ENCODE peak calls at places on chromosome 13, in five cellular contexts. One of them, this sample, is unnamed.

GRCh38 chr13:43908156-43909126 is 28.7 kb downstream of the LACC1 start:
- DNase-seq in mammary epithelial cell: peak
- DNase-seq in body of pancreas: no peak
- DNase-seq in breast epithelium: no peak
- DNase-seq in fibroblast of pulmonary artery: peak
- DNase-seq in this sample: peak

GRCh38 chr13:75153386-75153785 is 328.6 kb downstream of the TBC1D4 start:
- DNase-seq in fibroblast of pulmonary artery: no peak
- DNase-seq in body of pancreas: no peak
- DNase-seq in breast epithelium: no peak
- DNase-seq in mammary epithelial cell: no peak
- DNase-seq in this sample: no peak

GRCh38 chr13:110559429-110559943 is 2.0 kb downstream of the RAB20 start:
- DNase-seq in body of pancreas: peak
- DNase-seq in breast epithelium: peak
- DNase-seq in fibroblast of pulmonary artery: peak
- DNase-seq in mammary epithelial cell: peak
- DNase-seq in this sample: peak

GRCh38 chr13:27043013-27043412 is 128.6 kb downstream of the USP12 start:
- DNase-seq in breast epithelium: peak
- DNase-seq in body of pancreas: no peak
- DNase-seq in mammary epithelial cell: peak
- DNase-seq in fibroblast of pulmonary artery: peak
- DNase-seq in this sample: peak

GRCh38 chr13:110340812-110341444 is 33.8 kb downstream of the COL4A2 start:
- DNase-seq in mammary epithelial cell: peak
- DNase-seq in fibroblast of pulmonary artery: peak
- DNase-seq in breast epithelium: no peak
- DNase-seq in body of pancreas: peak
- DNase-seq in this sample: peak

GRCh38 chr13:42814868-42815267 is 33.5 kb downstream of the FAM216B start:
- DNase-seq in fibroblast of pulmonary artery: peak
- DNase-seq in mammary epithelial cell: peak
- DNase-seq in breast epithelium: no peak
- DNase-seq in body of pancreas: no peak
- DNase-seq in this sample: peak

GRCh38 chr13:113176292-113176691 is 17.8 kb downstream of the PROZ start:
- DNase-seq in breast epithelium: no peak
- DNase-seq in body of pancreas: no peak
- DNase-seq in mammary epithelial cell: no peak
- DNase-seq in fibroblast of pulmonary artery: no peak
- DNase-seq in this sample: no peak

GRCh38 chr13:110361365-110361911 is 54.4 kb downstream of the COL4A2 start:
- DNase-seq in body of pancreas: no peak
- DNase-seq in mammary epithelial cell: no peak
- DNase-seq in fibroblast of pulmonary artery: peak
- DNase-seq in breast epithelium: no peak
- DNase-seq in this sample: peak

GRCh38 chr13:55359067-55359466 is 1781.7 kb upstream of the PRR20A start:
- DNase-seq in mammary epithelial cell: no peak
- DNase-seq in body of pancreas: no peak
- DNase-seq in fibroblast of pulmonary artery: no peak
- DNase-seq in breast epithelium: no peak
- DNase-seq in this sample: no peak

GRCh38 chr13:109383683-109384082 is 402.7 kb downstream of the IRS2 start:
- DNase-seq in mammary epithelial cell: peak
- DNase-seq in body of pancreas: no peak
- DNase-seq in breast epithelium: no peak
- DNase-seq in fibroblast of pulmonary artery: peak
- DNase-seq in this sample: peak

GRCh38 chr13:51584731-51585191 is 499 bp downstream of the WDFY2 start:
- DNase-seq in fibroblast of pulmonary artery: peak
- DNase-seq in body of pancreas: no peak
- DNase-seq in breast epithelium: peak
- DNase-seq in mammary epithelial cell: peak
- DNase-seq in this sample: peak

GRCh38 chr13:102900193-102900608 is 54.4 kb downstream of the ERCC5 start:
- DNase-seq in mammary epithelial cell: no peak
- DNase-seq in fibroblast of pulmonary artery: no peak
- DNase-seq in body of pancreas: no peak
- DNase-seq in breast epithelium: no peak
- DNase-seq in this sample: no peak

GRCh38 chr13:108037348-108037747 is 178.0 kb downstream of the LIG4 start:
- DNase-seq in body of pancreas: no peak
- DNase-seq in mammary epithelial cell: no peak
- DNase-seq in fibroblast of pulmonary artery: peak
- DNase-seq in breast epithelium: no peak
- DNase-seq in this sample: peak

GRCh38 chr13:65032825-65033224 is 2197.3 kb downstream of the PCDH9 start:
- DNase-seq in fibroblast of pulmonary artery: no peak
- DNase-seq in breast epithelium: no peak
- DNase-seq in body of pancreas: no peak
- DNase-seq in mammary epithelial cell: no peak
- DNase-seq in this sample: no peak

GRCh38 chr13:79222427-79223205 is 183.4 kb downstream of the RBM26 start:
- DNase-seq in breast epithelium: no peak
- DNase-seq in fibroblast of pulmonary artery: no peak
- DNase-seq in body of pancreas: no peak
- DNase-seq in mammary epithelial cell: no peak
- DNase-seq in this sample: no peak

GRCh38 chr13:67238277-67238859 is 8.2 kb upstream of the PCDH9 start:
- DNase-seq in fibroblast of pulmonary artery: peak
- DNase-seq in breast epithelium: no peak
- DNase-seq in mammary epithelial cell: peak
- DNase-seq in body of pancreas: no peak
- DNase-seq in this sample: peak

GRCh38 chr13:51266642-51267041 is 44.4 kb downstream of the FAM124A start:
- DNase-seq in fibroblast of pulmonary artery: no peak
- DNase-seq in mammary epithelial cell: no peak
- DNase-seq in body of pancreas: no peak
- DNase-seq in breast epithelium: no peak
- DNase-seq in this sample: no peak

GRCh38 chr13:43544011-43544410 is 242.8 kb downstream of the ENOX1 start:
- DNase-seq in body of pancreas: no peak
- DNase-seq in fibroblast of pulmonary artery: no peak
- DNase-seq in breast epithelium: no peak
- DNase-seq in mammary epithelial cell: peak
- DNase-seq in this sample: peak

GRCh38 chr13:34620073-34620858 is 321.8 kb upstream of the NBEA start:
- DNase-seq in body of pancreas: no peak
- DNase-seq in breast epithelium: no peak
- DNase-seq in mammary epithelial cell: no peak
- DNase-seq in fibroblast of pulmonary artery: no peak
- DNase-seq in this sample: no peak

GRCh38 chr13:59442946-59443345 is 720.8 kb downstream of the DIAPH3 start:
- DNase-seq in mammary epithelial cell: no peak
- DNase-seq in body of pancreas: no peak
- DNase-seq in fibroblast of pulmonary artery: peak
- DNase-seq in breast epithelium: no peak
- DNase-seq in this sample: peak

GRCh38 chr13:46716821-46717220 is 80.1 kb downstream of the ESD start:
- DNase-seq in body of pancreas: no peak
- DNase-seq in breast epithelium: no peak
- DNase-seq in fibroblast of pulmonary artery: no peak
- DNase-seq in mammary epithelial cell: no peak
- DNase-seq in this sample: no peak

GRCh38 chr13:52921194-52921593 is 72.8 kb upstream of the PCDH8 start:
- DNase-seq in body of pancreas: no peak
- DNase-seq in breast epithelium: no peak
- DNase-seq in mammary epithelial cell: no peak
- DNase-seq in fibroblast of pulmonary artery: no peak
- DNase-seq in this sample: no peak

GRCh38 chr13:75333103-75333502 is 148.9 kb downstream of the TBC1D4 start:
- DNase-seq in breast epithelium: no peak
- DNase-seq in fibroblast of pulmonary artery: no peak
- DNase-seq in body of pancreas: no peak
- DNase-seq in mammary epithelial cell: no peak
- DNase-seq in this sample: no peak

GRCh38 chr13:20869540-20869939 is 33.0 kb downstream of the XPO4 start:
- DNase-seq in mammary epithelial cell: no peak
- DNase-seq in breast epithelium: no peak
- DNase-seq in body of pancreas: no peak
- DNase-seq in fibroblast of pulmonary artery: peak
- DNase-seq in this sample: peak

GRCh38 chr13:52695856-52696255 is 43.2 kb downstream of the SUGT1 start:
- DNase-seq in breast epithelium: no peak
- DNase-seq in body of pancreas: no peak
- DNase-seq in fibroblast of pulmonary artery: peak
- DNase-seq in mammary epithelial cell: peak
- DNase-seq in this sample: peak

GRCh38 chr13:64470751-64471150 is 2759.4 kb downstream of the PCDH9 start:
- DNase-seq in mammary epithelial cell: no peak
- DNase-seq in breast epithelium: no peak
- DNase-seq in body of pancreas: no peak
- DNase-seq in fibroblast of pulmonary artery: no peak
- DNase-seq in this sample: no peak

GRCh38 chr13:114115191-114115671 is 17.2 kb downstream of the RASA3 start:
- DNase-seq in fibroblast of pulmonary artery: peak
- DNase-seq in body of pancreas: no peak
- DNase-seq in mammary epithelial cell: peak
- DNase-seq in breast epithelium: peak
- DNase-seq in this sample: peak

DNA sequence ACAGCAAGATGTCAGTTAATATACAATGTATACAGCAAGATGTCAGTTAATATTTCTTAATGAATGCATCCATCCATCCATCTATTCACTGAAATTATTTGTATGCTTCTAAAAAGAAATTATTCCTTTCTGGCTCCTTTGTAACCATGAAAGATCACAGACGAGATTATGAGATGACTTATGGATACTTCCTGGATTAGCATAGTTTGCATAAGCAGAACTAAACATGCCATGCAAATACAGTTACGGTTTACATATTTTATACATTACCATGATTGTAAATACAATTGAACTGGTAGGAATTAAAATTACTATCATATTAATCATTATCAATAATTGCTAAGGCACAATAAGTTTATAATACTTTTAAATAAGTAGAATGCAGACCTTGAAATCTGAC is 32.7 kb downstream of the NALCN start:
- DNase-seq in breast epithelium: no peak
- DNase-seq in fibroblast of pulmonary artery: no peak
- DNase-seq in body of pancreas: no peak
- DNase-seq in mammary epithelial cell: no peak
- DNase-seq in this sample: no peak
- TF ChIP-seq CTCF in breast epithelium: no peak
- TF ChIP-seq CTCF in fibroblast of pulmonary artery: no peak
- TF ChIP-seq CTCF in body of pancreas: no peak
- TF ChIP-seq CTCF in mammary epithelial cell: no peak
- TF ChIP-seq CTCF in this sample: no peak

GRCh38 chr13:69319659-69320058 is 788.0 kb upstream of the ATXN8OS start:
- DNase-seq in breast epithelium: no peak
- DNase-seq in body of pancreas: no peak
- DNase-seq in fibroblast of pulmonary artery: no peak
- DNase-seq in mammary epithelial cell: no peak
- DNase-seq in this sample: peak
- H3K4me3 ChIP-seq in breast epithelium: no peak
- H3K4me3 ChIP-seq in body of pancreas: no peak
- H3K4me3 ChIP-seq in fibroblast of pulmonary artery: no peak
- H3K4me3 ChIP-seq in mammary epithelial cell: no peak
- H3K4me3 ChIP-seq in this sample: no peak

GRCh38 chr13:78133511-78133910 is 214.9 kb upstream of the EDNRB start:
- DNase-seq in body of pancreas: no peak
- DNase-seq in mammary epithelial cell: no peak
- DNase-seq in breast epithelium: no peak
- DNase-seq in fibroblast of pulmonary artery: no peak
- DNase-seq in this sample: no peak

GRCh38 chr13:78129850-78130249 is 211.2 kb upstream of the EDNRB start:
- DNase-seq in mammary epithelial cell: no peak
- DNase-seq in body of pancreas: no peak
- DNase-seq in fibroblast of pulmonary artery: no peak
- DNase-seq in breast epithelium: no peak
- DNase-seq in this sample: no peak

GRCh38 chr13:78136966-78137365 is 218.3 kb upstream of the EDNRB start:
- DNase-seq in breast epithelium: no peak
- DNase-seq in body of pancreas: no peak
- DNase-seq in fibroblast of pulmonary artery: no peak
- DNase-seq in mammary epithelial cell: no peak
- DNase-seq in this sample: no peak

GRCh38 chr13:78137404-78138142 is 218.9 kb upstream of the EDNRB start:
- DNase-seq in fibroblast of pulmonary artery: peak
- DNase-seq in breast epithelium: no peak
- DNase-seq in body of pancreas: peak
- DNase-seq in mammary epithelial cell: peak
- DNase-seq in this sample: peak

DNA sequence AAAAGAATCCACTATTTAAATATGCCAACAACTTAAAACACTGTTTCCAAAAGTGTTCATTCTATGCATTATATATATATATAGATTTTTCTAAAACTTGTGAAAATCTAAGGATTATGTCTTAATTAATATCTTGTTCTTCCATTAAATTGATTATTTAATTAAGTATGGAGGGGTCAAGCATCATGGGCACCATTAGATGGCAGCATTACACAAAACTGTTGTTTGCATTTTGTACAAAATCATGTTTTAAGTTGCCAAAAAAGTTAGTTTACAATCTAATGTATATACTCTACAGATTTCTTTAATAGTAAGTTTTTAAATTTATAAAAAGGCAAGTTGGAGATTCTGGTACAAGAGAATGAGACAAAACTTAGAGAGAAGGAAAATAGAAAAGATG is 213.2 kb upstream of the EDNRB start:
- DNase-seq in fibroblast of pulmonary artery: peak
- DNase-seq in breast epithelium: no peak
- DNase-seq in body of pancreas: no peak
- DNase-seq in mammary epithelial cell: no peak
- DNase-seq in this sample: peak
- TF ChIP-seq CTCF in fibroblast of pulmonary artery: peak
- TF ChIP-seq CTCF in breast epithelium: no peak
- TF ChIP-seq CTCF in body of pancreas: no peak
- TF ChIP-seq CTCF in mammary epithelial cell: peak
- TF ChIP-seq CTCF in this sample: peak

GRCh38 chr13:47904239-47904638 is 96.8 kb downstream of the SUCLA2 start:
- DNase-seq in body of pancreas: no peak
- DNase-seq in mammary epithelial cell: no peak
- DNase-seq in breast epithelium: no peak
- DNase-seq in fibroblast of pulmonary artery: no peak
- DNase-seq in this sample: no peak
- H3K4me3 ChIP-seq in body of pancreas: no peak
- H3K4me3 ChIP-seq in mammary epithelial cell: no peak
- H3K4me3 ChIP-seq in breast epithelium: peak
- H3K4me3 ChIP-seq in fibroblast of pulmonary artery: no peak
- H3K4me3 ChIP-seq in this sample: peak

GRCh38 chr13:32320528-32320927 is 5.2 kb downstream of the BRCA2 start:
- DNase-seq in fibroblast of pulmonary artery: no peak
- DNase-seq in breast epithelium: no peak
- DNase-seq in mammary epithelial cell: no peak
- DNase-seq in body of pancreas: no peak
- DNase-seq in this sample: no peak
- TF ChIP-seq CTCF in fibroblast of pulmonary artery: no peak
- TF ChIP-seq CTCF in breast epithelium: no peak
- TF ChIP-seq CTCF in mammary epithelial cell: no peak
- TF ChIP-seq CTCF in body of pancreas: no peak
- TF ChIP-seq CTCF in this sample: no peak